ENCODE peak calls at places on chromosomes 1 and 21, in five cellular contexts. V is upper lobe of left lung, Z is HepG2, S is K562, Q is A549. O is an unnamed sample.

GRCh38 chr1:156480015-156480368 is 20.6 kb downstream of the MEF2D start:
- ATAC-seq in V (no peak), S (peak), Q (no peak), Z (peak), O (no peak)

GRCh38 chr1:59350521-59350920 is 53.6 kb downstream of the FGGY start:
- ATAC-seq in Q (no peak), S (no peak), V (no peak), Z (no peak), O (no peak)

GRCh38 chr21:25453524-25453923 is 153.8 kb downstream of the MRPL39 start:
- ATAC-seq in Z (no peak), V (no peak), S (no peak), Q (no peak), O (no peak)

GRCh38 chr1:167517535-167518330 is 596 bp downstream of the CD247 start:
- ATAC-seq in S (peak), Z (no peak), Q (peak), V (peak), O (no peak)

GRCh38 chr1:3745590-3746381 is 6.5 kb upstream of the CCDC27 start:
- ATAC-seq in Z (no peak), S (peak), Q (no peak), V (no peak), O (no peak)

GRCh38 chr1:218823291-218823900 is 350.3 kb upstream of the LYPLAL1 start:
- ATAC-seq in S (no peak), Z (no peak), V (no peak), Q (peak), O (peak)

GRCh38 chr1:111139956-111140679 is at the start of the genes CEPT1 and DRAM2:
- ATAC-seq in S (peak), Z (peak), V (peak), Q (peak), O (peak)

GRCh38 chr1:35947547-35947946 is 16.6 kb downstream of the AGO3 start:
- ATAC-seq in Z (no peak), S (no peak), V (no peak), Q (no peak), O (no peak)

GRCh38 chr1:15008783-15009709 is 144.5 kb upstream of the TMEM51 start:
- ATAC-seq in Q (no peak), Z (no peak), S (no peak), V (no peak), O (no peak)
- TF ChIP-seq POLR2A in Q (no peak), Z (no peak), S (no peak), V (no peak), O (no peak)

GRCh38 chr1:108814343-108815125 is 42.4 kb downstream of the AKNAD1 start:
- ATAC-seq in S (peak), Z (no peak), Q (no peak), V (no peak), O (peak)
- TF ChIP-seq EP300 in S (no peak), Z (no peak), Q (no peak), V (no peak), O (no peak)

DNA sequence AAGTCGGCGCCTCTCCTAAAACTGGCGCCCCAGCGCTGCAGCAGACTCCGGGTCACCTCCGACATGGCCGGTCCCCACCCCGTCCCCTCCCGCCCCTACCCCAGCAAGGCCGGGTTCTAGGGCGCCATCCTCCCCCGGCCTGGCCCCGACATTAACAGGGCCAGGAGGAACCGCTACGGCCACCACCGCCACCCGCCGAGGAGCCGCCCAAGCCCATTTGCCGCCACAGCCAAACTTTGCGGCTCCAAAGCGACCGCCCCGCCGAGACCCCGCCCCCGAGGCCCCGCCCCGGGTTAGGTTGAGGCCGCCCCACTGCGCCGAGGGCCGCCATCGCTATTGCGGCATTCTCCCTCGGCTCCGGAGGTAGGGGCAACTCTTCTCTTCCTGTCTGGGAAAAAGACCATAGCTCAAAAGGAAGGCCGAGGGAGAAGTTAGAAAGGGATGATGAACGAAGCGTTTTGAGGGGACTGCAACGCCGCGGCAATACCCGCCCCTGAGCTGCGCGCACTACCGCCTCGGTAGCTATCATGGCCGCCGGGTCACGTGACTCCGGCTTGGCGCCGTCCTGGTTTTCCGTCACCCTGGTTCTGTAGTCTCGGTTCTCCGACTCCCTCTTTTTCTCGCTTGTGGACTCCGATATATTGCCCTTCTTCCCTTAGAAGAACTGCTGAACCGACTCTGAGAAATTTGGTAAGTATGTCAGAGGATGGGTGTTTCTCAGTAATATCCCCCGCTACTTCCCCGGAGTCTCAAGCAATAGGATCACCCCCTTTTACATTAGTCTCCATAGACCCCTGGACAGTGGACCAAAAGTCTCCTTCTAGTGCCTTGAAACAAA is at the start of the genes AIDA and BROX:
- ATAC-seq in S (peak), V (peak), Q (peak), Z (peak), O (peak)
- TF ChIP-seq POLR2A in S (no peak), V (peak), Q (no peak), Z (no peak), O (peak)

DNA sequence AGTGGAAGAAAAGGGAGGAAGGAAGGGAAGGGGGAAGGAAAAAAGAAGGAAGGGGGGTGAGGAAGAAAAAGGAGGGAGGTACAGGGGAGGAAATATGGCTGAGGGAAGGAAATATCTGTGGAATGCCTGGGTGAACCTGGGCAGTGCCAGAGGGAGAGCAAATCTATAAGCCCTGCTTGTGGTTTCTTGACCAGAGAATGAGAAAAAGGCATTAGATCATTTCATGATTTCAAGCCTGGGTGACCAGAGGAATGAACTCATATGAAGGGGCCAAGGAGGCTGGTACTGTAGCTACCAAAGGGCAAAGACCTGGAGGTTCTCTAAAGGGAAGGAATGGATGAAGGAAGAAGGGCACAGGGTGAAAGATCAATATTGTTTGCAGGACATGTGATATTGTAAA is 31.4 kb downstream of the GNG12 start:
- ATAC-seq in Z (no peak), V (no peak), S (no peak), Q (no peak), O (no peak)
- TF ChIP-seq EP300 in Z (no peak), V (no peak), S (no peak), Q (no peak), O (no peak)

DNA sequence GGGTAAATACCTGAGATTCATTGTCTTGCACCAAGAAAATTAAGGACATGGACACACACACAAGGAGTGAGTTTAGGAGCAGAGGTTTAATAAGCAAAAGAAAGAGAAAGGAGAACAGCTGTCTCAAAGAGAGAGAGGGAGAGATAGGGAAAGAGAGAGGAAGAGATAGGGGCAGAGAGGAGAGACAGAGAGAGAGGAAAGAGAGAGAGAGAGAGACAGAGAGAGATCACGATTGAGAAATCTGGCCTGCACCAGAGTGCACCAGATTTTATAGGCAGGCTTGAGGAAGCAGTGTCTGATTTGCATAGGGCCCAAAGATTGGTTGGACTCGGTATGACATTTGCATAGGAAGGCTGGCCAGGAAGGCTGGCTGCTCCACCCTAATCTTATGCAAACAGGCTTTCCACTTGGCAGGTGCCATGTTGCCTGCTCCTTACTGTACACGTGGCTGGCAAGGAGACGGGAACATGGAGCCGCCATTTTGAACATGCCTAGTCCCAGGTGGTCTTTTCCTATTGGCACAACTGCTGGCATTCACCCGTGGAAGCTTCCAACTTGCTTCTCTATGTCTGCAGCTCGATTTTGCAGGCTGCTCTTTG is 419.9 kb downstream of the ZP4 start:
- ATAC-seq in Q (no peak), V (no peak), S (peak), Z (no peak), O (no peak)
- TF ChIP-seq POLR2A in Q (no peak), V (no peak), S (no peak), Z (no peak), O (no peak)

DNA sequence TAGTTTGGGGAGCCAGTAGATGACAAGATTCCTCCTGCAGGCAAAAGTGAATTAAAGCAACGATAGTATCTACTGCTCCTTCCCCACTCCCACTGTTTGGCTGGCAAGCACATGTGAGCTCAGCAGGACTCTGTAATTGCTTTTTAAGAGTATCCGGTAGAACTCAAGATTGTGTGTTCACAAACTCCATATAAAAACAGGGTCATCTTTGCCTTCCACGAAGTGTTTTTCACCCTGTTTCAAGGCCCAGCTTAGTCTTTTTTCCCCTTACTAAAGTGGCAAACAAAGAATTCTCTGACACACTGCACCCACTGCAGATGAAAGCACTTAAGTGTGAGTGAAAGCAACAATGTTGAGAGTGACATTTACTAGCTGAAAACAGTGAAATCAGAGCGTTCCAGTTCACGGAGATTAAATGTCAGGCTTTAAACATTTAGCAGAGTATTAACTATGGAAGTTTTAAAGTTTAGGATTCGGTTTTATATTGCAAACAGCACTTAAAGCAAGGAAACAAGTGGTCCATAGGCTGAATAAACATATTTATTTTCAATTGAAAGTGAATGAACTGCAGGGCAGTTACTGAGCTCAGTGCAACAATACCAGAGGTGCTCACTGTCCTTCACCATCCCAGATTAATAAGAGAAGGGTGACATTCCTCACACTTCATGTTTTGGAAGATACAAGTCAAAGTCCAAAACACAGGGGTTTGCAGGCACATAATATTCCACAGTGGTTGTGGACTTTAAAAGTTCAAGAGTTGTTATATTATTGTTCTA is 69.9 kb downstream of the ALG14 start:
- ATAC-seq in Z (peak), S (peak), Q (no peak), V (peak), O (no peak)
- TF ChIP-seq EP300 in Z (no peak), S (no peak), Q (no peak), V (no peak), O (no peak)

DNA sequence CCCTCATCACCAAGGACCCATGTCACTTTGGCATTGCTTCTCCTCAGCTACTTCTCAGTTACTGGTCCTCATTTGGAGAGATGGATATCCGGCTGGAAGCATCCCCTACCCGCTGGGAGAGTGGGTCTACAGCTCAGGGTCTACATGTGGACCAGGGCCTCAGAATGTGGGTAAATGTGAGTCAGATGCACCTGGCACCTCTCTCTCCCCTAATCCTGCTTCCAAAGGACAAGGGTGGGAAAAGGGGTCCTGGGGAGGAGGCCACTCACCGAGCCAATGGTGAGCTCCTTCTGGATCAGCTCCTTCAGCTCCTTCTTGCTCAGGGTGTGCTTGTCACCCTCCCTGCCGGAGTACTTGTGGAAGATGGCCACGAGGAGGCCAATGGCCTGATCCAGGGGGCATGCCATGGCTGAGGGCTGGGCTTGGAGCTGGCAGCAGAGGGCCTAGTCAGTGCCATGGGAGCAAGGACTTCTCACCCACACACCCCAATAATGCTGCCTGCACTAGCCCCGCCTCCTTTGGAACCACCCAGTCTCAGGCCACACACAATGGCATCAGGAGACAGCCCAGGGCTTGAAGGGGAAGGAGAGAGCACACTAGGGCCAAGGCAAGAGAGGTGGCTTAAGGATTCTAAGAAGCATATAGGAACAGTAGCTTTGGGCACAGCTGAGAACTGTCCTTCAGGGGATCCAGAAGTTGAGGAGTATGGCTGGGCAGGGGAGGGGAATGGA is 693 bp downstream of the S100A6 start:
- ATAC-seq in S (no peak), Z (no peak), Q (peak), V (peak), O (peak)
- TF ChIP-seq POLR2A in S (no peak), Z (no peak), Q (no peak), V (no peak), O (no peak)

GRCh38 chr1:221411283-221411682 is 330.6 kb downstream of the DUSP10 start:
- ATAC-seq in S (no peak), Q (no peak), V (no peak), Z (no peak), O (no peak)
- TF ChIP-seq EP300 in S (no peak), Q (no peak), V (no peak), Z (no peak), O (no peak)

DNA sequence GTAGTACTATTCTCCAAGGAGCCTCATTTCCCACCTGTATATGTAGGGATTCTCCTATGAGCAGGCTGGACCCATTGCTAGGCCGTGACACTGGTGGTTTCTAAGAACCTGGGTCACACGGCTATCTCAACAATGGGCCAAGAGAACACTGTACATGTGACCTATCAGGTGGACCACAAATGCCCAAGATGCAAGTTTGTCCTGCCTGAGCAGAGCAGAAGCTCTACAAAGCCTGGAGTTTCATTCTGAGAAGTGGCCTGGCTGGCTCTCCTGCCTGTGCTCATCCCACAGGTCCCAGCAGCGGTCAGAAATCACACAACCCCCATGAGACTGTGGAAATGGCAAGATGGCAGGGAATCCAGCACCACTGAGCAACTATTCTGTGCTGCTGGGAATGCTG is 17.2 kb downstream of the THEMIS2 start:
- ATAC-seq in S (no peak), V (no peak), Z (no peak), Q (no peak), O (no peak)
- TF ChIP-seq POLR2A in S (no peak), V (no peak), Z (no peak), Q (no peak), O (no peak)